ENCODE peak calls at places on chromosomes 13 and 19, in ten cellular contexts. R is body of pancreas, C is mucosa of descending colon, G is H9, J is brain microvascular endothelial cell, S is GM20000, H is esophagus squamous epithelium, O is ascending aorta, L is HFFc6, E is uterus. K is an unnamed sample.

GRCh38 chr13:31236211-31236786 is 36.5 kb downstream of the B3GLCT start:
- DNase-seq in R (no peak), C (no peak), G (no peak), J (peak; percentile 42), S (peak; percentile 21), H (no peak), O (no peak), L (peak; percentile 49), E (no peak), K (no peak)

GRCh38 chr19:33301011-33301899 is 1.1 kb downstream of the CEBPA start:
- DNase-seq in R (peak; percentile 41), C (peak; percentile 57), G (no peak), J (no peak), S (no peak), H (no peak), O (no peak), L (no peak), E (peak; percentile 29), K (no peak)

GRCh38 chr13:71625694-71626093 is 241.3 kb downstream of the DACH1 start:
- DNase-seq in R (no peak), C (no peak), G (no peak), J (no peak), S (no peak), H (no peak), O (no peak), L (no peak), E (no peak), K (no peak)

GRCh38 chr19:8360196-8360595 is 3.8 kb upstream of the ANGPTL4 start:
- DNase-seq in R (no peak), C (no peak), G (no peak), J (no peak), S (no peak), H (no peak), O (no peak), L (no peak), E (no peak), K (no peak)

GRCh38 chr19:58330458-58330857 is 3.7 kb downstream of the ZSCAN22 start:
- DNase-seq in R (no peak), C (no peak), G (no peak), J (peak; percentile 59), S (no peak), H (no peak), O (no peak), L (peak; percentile 60), E (no peak), K (no peak)

GRCh38 chr13:54934121-54934520 is 1905.5 kb downstream of the OLFM4 start:
- DNase-seq in R (no peak), C (no peak), G (no peak), J (no peak), S (no peak), H (no peak), O (no peak), L (no peak), E (no peak), K (no peak)

GRCh38 chr13:48930933-48931332 is 44.8 kb upstream of the FNDC3A start:
- DNase-seq in R (no peak), C (no peak), G (no peak), J (no peak), S (no peak), H (no peak), O (no peak), L (no peak), E (no peak), K (no peak)

GRCh38 chr19:31037311-31037710 is 311.9 kb downstream of the TSHZ3 start:
- DNase-seq in R (no peak), C (no peak), G (no peak), J (peak; percentile 32), S (no peak), H (no peak), O (no peak), L (no peak), E (peak; percentile 30), K (no peak)

GRCh38 chr19:7859766-7860165 is 14.4 kb downstream of the PRR36 start:
- DNase-seq in R (no peak), C (no peak), G (peak; percentile 21), J (no peak), S (no peak), H (no peak), O (no peak), L (no peak), E (no peak), K (no peak)

GRCh38 chr13:20044086-20044485 is 85.6 kb downstream of the ZMYM2 start:
- DNase-seq in R (no peak), C (no peak), G (no peak), J (no peak), S (no peak), H (no peak), O (no peak), L (no peak), E (no peak), K (no peak)

GRCh38 chr19:10418281-10419199 is 1.8 kb upstream of the PDE4A start:
- DNase-seq in R (no peak), C (no peak), G (peak; percentile 56), J (no peak), S (no peak), H (no peak), O (no peak), L (no peak), E (no peak), K (no peak)

GRCh38 chr19:33447336-33448158 is 74.0 kb downstream of the CEBPG start:
- DNase-seq in R (no peak), C (no peak), G (no peak), J (no peak), S (no peak), H (no peak), O (no peak), L (no peak), E (no peak), K (peak; percentile 31)

GRCh38 chr13:39578821-39579291 is 24.1 kb downstream of the LHFPL6 start:
- DNase-seq in R (no peak), C (no peak), G (no peak), J (no peak), S (no peak), H (no peak), O (no peak), L (no peak), E (no peak), K (no peak)

GRCh38 chr13:67299072-67299635 is 69.0 kb upstream of the PCDH9 start:
- DNase-seq in R (no peak), C (no peak), G (no peak), J (peak; percentile 78), S (no peak), H (no peak), O (no peak), L (peak; percentile 8), E (no peak), K (no peak)

GRCh38 chr13:102401305-102401704 is 543 bp downstream of the FGF14 start:
- DNase-seq in R (no peak), C (no peak), G (no peak), J (no peak), S (no peak), H (no peak), O (no peak), L (no peak), E (no peak), K (no peak)

GRCh38 chr13:102400619-102401125 is 1.2 kb downstream of the FGF14 start:
- DNase-seq in R (peak; percentile 45), C (no peak), G (peak; percentile 37), J (no peak), S (no peak), H (no peak), O (no peak), L (no peak), E (peak; percentile 22), K (no peak)

GRCh38 chr13:102402292-102402691 is 444 bp upstream of the FGF14 start:
- DNase-seq in R (peak; percentile 31), C (no peak), G (peak; percentile 92), J (no peak), S (no peak), H (no peak), O (no peak), L (no peak), E (peak; percentile 33), K (no peak)

GRCh38 chr13:102399791-102400618 is 1.8 kb downstream of the FGF14 start:
- DNase-seq in R (peak; percentile 49), C (peak; percentile 19), G (peak; percentile 50), J (no peak), S (peak; percentile 60), H (no peak), O (no peak), L (no peak), E (peak; percentile 15), K (no peak)

GRCh38 chr13:102401755-102402154 is at the start of gene FGF14:
- DNase-seq in R (no peak), C (no peak), G (no peak), J (no peak), S (no peak), H (no peak), O (no peak), L (no peak), E (no peak), K (no peak)
- TF ChIP-seq CTCF in R (no peak), C (no peak), G (no peak), J (no peak), S (no peak), H (no peak), O (no peak), L (no peak), E (no peak), K (no peak)

GRCh38 chr13:79492313-79492798 is 11.4 kb downstream of the NDFIP2 start:
- DNase-seq in R (no peak), C (no peak), G (peak; percentile 31), J (peak; percentile 46), S (no peak), H (no peak), O (no peak), L (peak; percentile 20), E (no peak), K (no peak)
- TF ChIP-seq CTCF in R (no peak), C (no peak), G (no peak), J (no peak), S (no peak), H (no peak), O (no peak), L (no peak), E (no peak), K (no peak)

DNA sequence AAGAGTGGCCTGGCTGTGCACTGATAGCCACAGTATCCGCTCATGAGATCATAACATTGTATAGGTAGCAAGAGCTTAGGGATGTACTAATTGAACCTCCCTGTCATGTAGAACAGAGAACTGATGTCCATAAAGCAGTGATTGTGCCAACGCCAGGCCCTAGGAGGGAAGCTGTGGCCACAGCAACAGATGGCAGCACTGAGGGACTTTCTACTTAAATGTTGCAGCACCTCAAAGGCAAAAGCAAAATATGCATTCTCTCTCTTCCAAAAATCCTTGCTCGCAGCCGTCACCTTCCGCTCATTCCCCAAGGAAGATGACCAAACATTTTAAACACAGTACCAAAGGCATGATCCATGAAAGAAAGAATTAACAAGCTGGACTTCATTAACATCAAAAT is 32.3 kb downstream of the COL4A1 start:
- DNase-seq in R (no peak), C (no peak), G (no peak), J (no peak), S (no peak), H (no peak), O (no peak), L (no peak), E (no peak), K (no peak)
- TF ChIP-seq CTCF in R (no peak), C (no peak), G (peak; percentile 49), J (peak; percentile 56), S (no peak), H (no peak), O (peak; percentile 41), L (peak; percentile 49), E (no peak), K (no peak)

DNA sequence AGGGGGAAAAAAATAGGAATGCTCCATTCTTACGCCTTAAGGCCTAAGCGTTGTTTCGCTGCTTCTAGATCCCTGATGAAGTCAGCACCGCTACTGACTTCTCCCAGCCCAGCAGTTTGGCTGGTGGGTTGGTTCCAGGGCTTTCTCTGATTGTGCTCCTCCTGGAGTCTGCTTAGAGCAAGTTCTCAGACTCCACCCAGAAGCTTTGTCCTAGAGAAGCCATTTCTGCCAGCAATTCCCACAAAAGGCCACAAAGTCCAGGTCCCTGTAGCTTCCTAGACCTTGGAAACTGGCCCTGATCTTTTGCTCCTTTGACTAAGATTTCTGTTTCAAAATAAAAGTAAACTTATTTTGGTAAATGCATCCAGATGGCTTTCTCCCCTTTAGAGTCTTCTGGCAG is 65.4 kb downstream of the KCTD12 start:
- DNase-seq in R (peak; percentile 28), C (no peak), G (no peak), J (no peak), S (no peak), H (no peak), O (no peak), L (peak; percentile 19), E (peak; percentile 69), K (peak; percentile 32)
- TF ChIP-seq CTCF in R (no peak), C (no peak), G (no peak), J (peak; percentile 41), S (no peak), H (no peak), O (no peak), L (no peak), E (no peak), K (no peak)

K was measured in breast epithelium.